ENCODE peak calls at places on chromosomes 7 and 10, in five cellular contexts. L is effector memory CD4-positive, alpha-beta T cell; I is adrenal gland; R is tibial artery; M is PC-3. J is an unnamed sample.

GRCh38 chr10:119090968-119091367 is 10.4 kb upstream of the EIF3A start:
- DNase-seq in L (peak; percentile 45), I (no peak), R (no peak), M (peak; percentile 91), J (peak; percentile 39)

GRCh38 chr10:31927597-31928530 is 767 bp downstream of the ARHGAP12 start:
- DNase-seq in L (peak; percentile 45), I (peak; percentile 59), R (peak; percentile 48), M (peak; percentile 45), J (peak; percentile 47)

GRCh38 chr7:110105840-110106239 is 985.1 kb upstream of the LRRN3 start:
- DNase-seq in L (no peak), I (no peak), R (no peak), M (no peak), J (no peak)

GRCh38 chr7:104136561-104136960 is 71.3 kb downstream of the ORC5 start:
- DNase-seq in L (no peak), I (no peak), R (no peak), M (no peak), J (no peak)

GRCh38 chr10:102310356-102311024 is 65.2 kb downstream of the GBF1 start:
- DNase-seq in L (no peak), I (no peak), R (no peak), M (peak; percentile 46), J (no peak)

GRCh38 chr7:97971120-97971989 is 18.6 kb downstream of the OCM2 start:
- DNase-seq in L (peak; percentile 1), I (no peak), R (no peak), M (peak; percentile 19), J (peak; percentile 37)

GRCh38 chr7:123122951-123123350 is 76.8 kb downstream of the SLC13A1 start:
- DNase-seq in L (no peak), I (no peak), R (no peak), M (no peak), J (no peak)

GRCh38 chr10:62614389-62615157 is 189.9 kb upstream of the ADO start:
- DNase-seq in L (no peak), I (no peak), R (no peak), M (peak; percentile 99), J (no peak)

GRCh38 chr7:23093546-23093945 is 12.0 kb upstream of the KLHL7 start:
- DNase-seq in L (no peak), I (no peak), R (no peak), M (peak; percentile 66), J (no peak)

GRCh38 chr10:122034149-122034756 is 45.3 kb downstream of the TACC2 start:
- DNase-seq in L (no peak), I (no peak), R (no peak), M (peak; percentile 82), J (no peak)

GRCh38 chr7:74294191-74294998 is 5.2 kb downstream of the CLIP2 start:
- DNase-seq in L (no peak), I (no peak), R (no peak), M (no peak), J (no peak)

GRCh38 chr7:119320316-119320715 is 952.7 kb upstream of the KCND2 start:
- DNase-seq in L (no peak), I (no peak), R (no peak), M (peak; percentile 41), J (no peak)

GRCh38 chr10:23403278-23403677 is 35.6 kb upstream of the OTUD1 start:
- DNase-seq in L (no peak), I (no peak), R (no peak), M (no peak), J (no peak)

GRCh38 chr7:4479367-4480039 is 202.6 kb upstream of the FOXK1 start:
- DNase-seq in L (no peak), I (no peak), R (no peak), M (peak; percentile 83), J (peak; percentile 9)

GRCh38 chr10:100186253-100186780 is 488 bp upstream of the ERLIN1 start:
- DNase-seq in L (peak; percentile 10), I (peak; percentile 24), R (peak; percentile 49), M (peak; percentile 25), J (no peak)

GRCh38 chr10:119211625-119212441 is 4.5 kb downstream of the GRK5 start:
- DNase-seq in L (no peak), I (no peak), R (no peak), M (no peak), J (no peak)

GRCh38 chr7:106070201-106070551 is 41.9 kb downstream of the SYPL1 start:
- DNase-seq in L (no peak), I (no peak), R (no peak), M (peak; percentile 61), J (no peak)

GRCh38 chr7:131189488-131189887 is 138.2 kb upstream of the MKLN1 start:
- DNase-seq in L (no peak), I (no peak), R (no peak), M (no peak), J (no peak)

GRCh38 chr10:114285961-114286441 is 46.9 kb downstream of the VWA2 start:
- DNase-seq in L (no peak), I (no peak), R (no peak), M (no peak), J (no peak)

GRCh38 chr7:39554583-39555140 is 11.5 kb upstream of the YAE1 start:
- DNase-seq in L (no peak), I (no peak), R (no peak), M (no peak), J (no peak)
- H3K27ac ChIP-seq in L (no peak overlapping the region), I (no peak overlapping the region), R (no peak overlapping the region), M (no peak overlapping the region), J (no peak overlapping the region)

GRCh38 chr10:7473474-7473873 is 62.6 kb upstream of the SFMBT2 start:
- DNase-seq in L (no peak), I (no peak), R (no peak), M (no peak), J (no peak)

GRCh38 chr10:7475954-7476353 is 65.1 kb upstream of the SFMBT2 start:
- DNase-seq in L (no peak), I (no peak), R (no peak), M (no peak), J (no peak)

GRCh38 chr10:7474388-7474787 is 63.6 kb upstream of the SFMBT2 start:
- DNase-seq in L (no peak), I (no peak), R (no peak), M (no peak), J (no peak)

GRCh38 chr10:7477538-7478334 is 66.9 kb upstream of the SFMBT2 start:
- DNase-seq in L (no peak), I (no peak), R (no peak), M (no peak), J (no peak)

DNA sequence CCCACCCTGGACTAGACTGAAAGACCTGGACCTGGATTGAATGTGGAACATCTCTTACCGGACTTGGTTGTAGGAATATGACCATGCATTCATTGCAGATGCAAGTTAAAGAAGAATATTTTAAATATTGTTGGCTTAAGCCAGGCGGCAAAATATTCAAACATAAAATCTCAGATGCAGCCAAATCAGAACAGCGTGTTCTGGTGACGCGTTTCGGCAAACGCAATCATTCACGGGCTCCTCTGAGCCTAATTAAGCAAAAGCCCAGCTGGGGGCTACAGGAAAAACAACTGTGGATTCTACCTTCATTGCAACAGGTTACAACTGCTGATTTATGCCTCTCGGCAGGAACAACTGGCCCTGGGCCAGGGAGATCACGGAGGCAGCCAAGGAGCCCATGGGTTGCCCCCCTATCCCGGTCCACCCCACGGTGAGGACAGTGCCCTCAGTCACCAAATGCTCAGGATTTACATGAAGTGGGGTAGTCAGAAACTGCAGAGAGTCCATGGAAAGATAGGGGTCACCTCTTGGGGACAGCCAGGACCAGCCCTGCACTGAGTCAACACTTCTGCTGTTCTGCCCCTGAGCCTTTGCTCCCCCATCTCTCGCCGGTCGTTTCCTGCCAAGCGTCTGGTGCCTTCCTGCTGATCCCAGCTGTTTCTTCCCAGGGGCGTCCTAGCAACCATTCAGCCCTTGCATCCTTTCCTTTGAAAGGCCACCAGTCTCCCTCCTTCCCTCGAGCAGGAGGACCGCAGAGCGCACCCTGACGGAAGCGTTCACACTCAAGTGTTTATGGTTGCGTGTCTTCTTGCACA is 64.4 kb upstream of the SFMBT2 start:
- DNase-seq in L (no peak), I (peak; percentile 30), R (peak; percentile 51), M (no peak), J (no peak)
- H3K4me1 ChIP-seq in L (peaks cover under 1% of the 10 kb centered on the region), I (no peaks in the 10 kb centered on the region), R (peaks cover 9% of the 10 kb centered on the region), M (no peaks in the 10 kb centered on the region), J (peaks cover 21% of the 10 kb centered on the region)

DNA sequence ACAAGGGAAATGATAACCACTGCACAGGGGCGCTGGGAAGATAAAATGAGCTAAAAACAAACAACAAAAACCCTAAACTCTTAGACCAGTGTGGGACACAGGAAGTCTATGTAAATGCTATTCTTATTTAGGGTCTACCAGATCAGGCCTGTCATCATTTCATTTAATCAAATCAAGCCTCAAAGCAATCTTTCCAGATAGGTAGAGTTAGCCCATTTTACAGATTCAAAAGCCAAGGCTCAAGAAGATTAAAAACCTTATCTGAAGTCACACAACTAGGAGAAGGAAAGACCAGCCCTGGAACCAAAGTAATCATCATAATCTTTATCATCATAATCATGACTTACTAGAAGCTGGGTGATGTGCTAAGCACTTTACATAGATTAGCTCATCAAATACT is 4.7 kb downstream of the NOD1 start:
- DNase-seq in L (no peak), I (no peak), R (no peak), M (no peak), J (no peak)
- H3K27ac ChIP-seq in L (no peak overlapping the region), I (no peak overlapping the region), R (peak overlapping the region; percentile 58), M (no peak overlapping the region), J (no peak overlapping the region)

GRCh38 chr10:24695452-24695851 is 28.2 kb downstream of the ARHGAP21 start:
- DNase-seq in L (no peak), I (no peak), R (no peak), M (no peak), J (no peak)
- H3K4me1 ChIP-seq in L (no peaks in the 10 kb centered on the region), I (no peaks in the 10 kb centered on the region), R (peaks cover 21% of the 10 kb centered on the region), M (peaks cover 10% of the 10 kb centered on the region), J (no peaks in the 10 kb centered on the region)